ENCODE peak calls at places on chromosomes 13 and 19, in seven cellular contexts. F is AG09309; L is neural progenitor cell; U is activated naive CD4-positive, alpha-beta T cell treated with anti-CD3 and anti-CD28 coated beads, Interleukin-2, amount 50 U/mL, for 72 hours; Z is NCI-H82; H is NB4; M is ascending aorta. V is an unnamed sample.

GRCh38 chr19:56837492-56837891 is 3.0 kb downstream of the PEG3 start:
- DNase-seq in L (no peak), U (no peak), Z (no peak), H (no peak), M (peak; percentile 33), F (no peak), V (no peak)

GRCh38 chr13:44755872-44756271 is 179.7 kb upstream of the TSC22D1 start:
- DNase-seq in Z (no peak), F (peak; percentile 39), L (no peak), U (no peak), H (no peak), M (no peak), V (no peak)

GRCh38 chr13:61728468-61728867 is 312.8 kb upstream of the PCDH20 start:
- DNase-seq in U (no peak), M (no peak), H (no peak), L (no peak), F (no peak), Z (no peak), V (no peak)

GRCh38 chr19:56159009-56159501 is 16.8 kb upstream of the GALP start:
- DNase-seq in M (no peak), H (no peak), F (no peak), L (no peak), U (no peak), Z (no peak), V (no peak)

GRCh38 chr19:6064016-6064702 is 46.1 kb downstream of the RFX2 start:
- DNase-seq in F (no peak), Z (no peak), M (no peak), L (no peak), U (no peak), H (no peak), V (no peak)

GRCh38 chr13:110396913-110397379 is 89.9 kb downstream of the COL4A2 start:
- DNase-seq in L (no peak), H (no peak), U (no peak), Z (no peak), F (peak; percentile 100), M (peak; percentile 93), V (peak; percentile 99)

GRCh38 chr13:34620073-34620858 is 321.8 kb upstream of the NBEA start:
- DNase-seq in F (no peak), H (no peak), L (no peak), Z (peak; percentile 95), U (no peak), M (no peak), V (no peak)

GRCh38 chr13:44132710-44133109 is 240.9 kb upstream of the SERP2 start:
- DNase-seq in F (no peak), Z (no peak), H (peak; percentile 16), L (no peak), M (peak; percentile 73), U (no peak), V (no peak)

GRCh38 chr13:33204130-33204927 is 81.2 kb downstream of the STARD13 start:
- DNase-seq in Z (peak; percentile 61), U (no peak), L (no peak), M (no peak), F (peak; percentile 93), H (no peak), V (peak; percentile 90)

GRCh38 chr19:41936416-41936850 is 8.2 kb upstream of the ERFL start:
- DNase-seq in M (no peak), U (no peak), F (no peak), L (no peak), H (no peak), Z (no peak), V (no peak)

V was measured in GM04503.